ENCODE peak calls at places on chromosomes 3 and 15, in four cellular contexts. One of them, this sample, is unnamed. For H3K4me1 and H3K9me3, the result is how much of the 10 kb centered on the place peaks cover.

GRCh38 chr3:97848779-97849178 is 27.0 kb downstream of the CRYBG3 start:
- DNase-seq in adrenal gland: no peak
- DNase-seq in tibial artery: no peak
- DNase-seq in stomach: no peak
- DNase-seq in this sample: no peak

GRCh38 chr3:11391172-11391879 is 119.1 kb downstream of the ATG7 start:
- DNase-seq in adrenal gland: no peak
- DNase-seq in tibial artery: no peak
- DNase-seq in stomach: no peak
- DNase-seq in this sample: no peak

GRCh38 chr15:73323374-73323955 is 45.3 kb downstream of the HCN4 start:
- DNase-seq in adrenal gland: no peak
- DNase-seq in tibial artery: peak
- DNase-seq in stomach: no peak
- DNase-seq in this sample: no peak

GRCh38 chr3:63662011-63662410 is 9.5 kb downstream of the SNTN start:
- DNase-seq in adrenal gland: no peak
- DNase-seq in tibial artery: no peak
- DNase-seq in stomach: no peak
- DNase-seq in this sample: no peak

GRCh38 chr15:31955734-31956133 is 74.6 kb upstream of the CHRNA7 start:
- DNase-seq in adrenal gland: no peak
- DNase-seq in tibial artery: no peak
- DNase-seq in stomach: no peak
- DNase-seq in this sample: no peak

GRCh38 chr15:87355946-87356345 is 900.6 kb downstream of the NTRK3 start:
- DNase-seq in adrenal gland: no peak
- DNase-seq in tibial artery: no peak
- DNase-seq in stomach: no peak
- DNase-seq in this sample: no peak

GRCh38 chr3:15876669-15877068 is 78.9 kb upstream of the ANKRD28 start:
- DNase-seq in adrenal gland: no peak
- DNase-seq in tibial artery: no peak
- DNase-seq in stomach: no peak
- DNase-seq in this sample: no peak

GRCh38 chr15:43370975-43371974 is at the start of the genes TUBGCP4 and ZSCAN29:
- DNase-seq in adrenal gland: peak
- DNase-seq in tibial artery: peak
- DNase-seq in stomach: peak
- DNase-seq in this sample: peak

GRCh38 chr15:35713733-35714132 is 167.8 kb upstream of the DPH6 start:
- DNase-seq in adrenal gland: no peak
- DNase-seq in tibial artery: no peak
- DNase-seq in stomach: no peak
- DNase-seq in this sample: no peak

GRCh38 chr3:166420071-166420470 is 582.8 kb upstream of the BCHE start:
- DNase-seq in adrenal gland: no peak
- DNase-seq in tibial artery: no peak
- DNase-seq in stomach: no peak
- DNase-seq in this sample: no peak

GRCh38 chr3:126798521-126798920 is 94.5 kb downstream of the CHCHD6 start:
- DNase-seq in adrenal gland: no peak
- DNase-seq in tibial artery: no peak
- DNase-seq in stomach: no peak
- DNase-seq in this sample: no peak

GRCh38 chr3:130829575-130829947 is 64.3 kb upstream of the ATP2C1 start:
- DNase-seq in adrenal gland: no peak
- DNase-seq in tibial artery: no peak
- DNase-seq in stomach: no peak
- DNase-seq in this sample: no peak

GRCh38 chr3:13495921-13496723 is 16.0 kb downstream of the HDAC11 start:
- DNase-seq in adrenal gland: peak
- DNase-seq in tibial artery: peak
- DNase-seq in stomach: peak
- DNase-seq in this sample: peak

GRCh38 chr3:134392336-134392983 is 18.2 kb upstream of the AMOTL2 start:
- DNase-seq in adrenal gland: peak
- DNase-seq in tibial artery: peak
- DNase-seq in stomach: no peak
- DNase-seq in this sample: no peak

GRCh38 chr15:48866141-48866563 is 11.8 kb upstream of the EID1 start:
- DNase-seq in adrenal gland: no peak
- DNase-seq in tibial artery: no peak
- DNase-seq in stomach: no peak
- DNase-seq in this sample: no peak

GRCh38 chr3:33032937-33033336 is 64.0 kb downstream of the GLB1 start:
- DNase-seq in adrenal gland: no peak
- DNase-seq in tibial artery: no peak
- DNase-seq in stomach: no peak
- DNase-seq in this sample: no peak

GRCh38 chr15:94701281-94701985 is 470.1 kb downstream of the MCTP2 start:
- DNase-seq in adrenal gland: no peak
- DNase-seq in tibial artery: no peak
- DNase-seq in stomach: no peak
- DNase-seq in this sample: no peak

GRCh38 chr15:74460298-74460697 is 662 bp downstream of the UBL7 start:
- DNase-seq in adrenal gland: no peak
- DNase-seq in tibial artery: no peak
- DNase-seq in stomach: no peak
- DNase-seq in this sample: no peak

GRCh38 chr3:187878776-187879524 is 133.7 kb upstream of the BCL6 start:
- DNase-seq in adrenal gland: no peak
- DNase-seq in tibial artery: no peak
- DNase-seq in stomach: no peak
- DNase-seq in this sample: no peak
- H3K27ac ChIP-seq in adrenal gland: no peak
- H3K27ac ChIP-seq in tibial artery: no peak
- H3K27ac ChIP-seq in stomach: no peak
- H3K27ac ChIP-seq in this sample: no peak

DNA sequence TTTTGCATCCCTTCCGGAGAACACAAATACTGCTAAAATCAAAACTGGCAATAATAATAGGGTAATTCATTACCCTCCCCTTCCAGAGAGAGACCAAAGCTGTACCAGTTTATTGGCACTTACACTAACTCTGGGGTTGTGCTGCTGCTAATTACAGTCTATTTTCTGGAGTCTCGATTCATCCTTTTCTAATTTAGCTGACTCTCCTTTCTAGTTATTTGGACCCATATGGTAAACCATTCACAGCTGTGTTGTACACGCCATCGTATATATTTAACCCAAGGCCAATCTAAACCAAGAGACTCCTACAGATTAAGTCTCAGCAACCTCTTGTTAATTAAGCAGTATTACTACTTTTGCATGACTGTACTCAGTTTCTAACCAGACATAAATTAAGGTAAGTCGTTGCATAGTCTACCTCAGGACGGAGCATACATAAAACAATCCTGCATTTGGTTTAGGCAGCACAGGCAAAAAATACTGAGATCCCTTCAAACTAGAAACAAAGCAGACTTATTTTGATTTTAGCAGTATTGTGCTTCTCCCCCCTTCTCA is 22.5 kb downstream of the ANXA2 start:
- DNase-seq in adrenal gland: no peak
- DNase-seq in tibial artery: no peak
- DNase-seq in stomach: no peak
- DNase-seq in this sample: no peak
- H3K4me1 ChIP-seq in adrenal gland: half or more
- H3K4me1 ChIP-seq in tibial artery: half or more
- H3K4me1 ChIP-seq in stomach: half or more
- H3K4me1 ChIP-seq in this sample: under half

DNA sequence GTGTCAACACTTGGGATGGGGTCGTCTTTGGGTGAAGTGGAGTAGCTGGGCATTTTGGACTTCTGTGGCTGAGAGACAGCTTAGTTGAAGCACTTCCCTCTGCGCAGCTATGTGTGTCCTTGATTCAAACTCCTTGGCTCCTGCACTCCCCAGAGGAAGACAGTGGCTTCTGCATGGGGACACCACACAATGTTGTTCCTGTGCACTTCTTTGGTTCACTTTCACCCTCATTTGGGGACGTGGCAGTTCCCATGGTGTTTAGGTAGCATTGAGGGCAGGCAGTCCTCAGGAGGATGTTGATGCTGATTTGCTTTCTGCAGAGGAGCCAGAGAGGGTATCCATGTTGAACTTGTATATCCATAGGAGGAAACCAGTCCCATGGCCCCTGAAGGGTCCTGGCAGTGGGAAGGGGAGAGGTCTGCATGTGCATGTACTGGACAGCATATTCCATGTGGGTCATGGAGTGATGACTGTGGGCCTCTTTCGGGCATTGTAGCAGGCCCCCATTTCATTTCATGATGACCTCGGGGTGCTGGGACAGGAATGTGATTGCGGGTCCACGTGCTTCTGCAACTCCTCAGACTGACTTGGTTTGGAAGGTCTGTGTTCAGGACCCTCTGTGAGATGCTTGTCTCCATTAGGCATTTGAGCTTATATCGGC is 135.4 kb downstream of the SNRPN start:
- DNase-seq in adrenal gland: peak
- DNase-seq in tibial artery: no peak
- DNase-seq in stomach: no peak
- DNase-seq in this sample: no peak
- H3K9me3 ChIP-seq in adrenal gland: under half
- H3K9me3 ChIP-seq in tibial artery: under half
- H3K9me3 ChIP-seq in stomach: half or more
- H3K9me3 ChIP-seq in this sample: under half

DNA sequence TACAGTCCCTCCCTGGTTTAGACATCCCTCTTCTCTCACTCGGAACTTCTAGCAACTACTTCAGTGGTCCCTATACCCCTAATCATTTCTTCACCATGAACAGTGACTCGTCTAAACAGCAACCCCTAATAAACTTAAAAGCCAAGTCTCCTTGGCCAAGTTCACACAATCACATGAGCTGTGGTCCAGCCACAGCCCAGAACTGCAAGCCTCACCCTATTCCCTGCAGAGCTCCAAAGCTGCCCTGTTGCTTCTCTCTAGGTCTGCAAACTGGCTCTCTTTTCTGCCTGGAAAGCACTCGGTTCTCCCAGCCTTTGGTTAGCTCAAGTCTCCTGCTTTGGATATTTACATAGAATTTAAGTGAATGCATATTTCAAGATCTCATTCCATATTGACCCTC is 107.1 kb downstream of the TOP2B start:
- DNase-seq in adrenal gland: no peak
- DNase-seq in tibial artery: no peak
- DNase-seq in stomach: no peak
- DNase-seq in this sample: no peak
- H3K27ac ChIP-seq in adrenal gland: no peak
- H3K27ac ChIP-seq in tibial artery: peak
- H3K27ac ChIP-seq in stomach: no peak
- H3K27ac ChIP-seq in this sample: no peak

GRCh38 chr3:4740397-4741105 is 238.7 kb upstream of the BHLHE40 start:
- DNase-seq in adrenal gland: peak
- DNase-seq in tibial artery: no peak
- DNase-seq in stomach: no peak
- DNase-seq in this sample: no peak

GRCh38 chr3:4742359-4742758 is 236.9 kb upstream of the BHLHE40 start:
- DNase-seq in adrenal gland: peak
- DNase-seq in tibial artery: no peak
- DNase-seq in stomach: no peak
- DNase-seq in this sample: no peak

GRCh38 chr3:4739289-4740236 is 239.7 kb upstream of the BHLHE40 start:
- DNase-seq in adrenal gland: peak
- DNase-seq in tibial artery: no peak
- DNase-seq in stomach: no peak
- DNase-seq in this sample: no peak

GRCh38 chr3:4741404-4742307 is 237.6 kb upstream of the BHLHE40 start:
- DNase-seq in adrenal gland: peak
- DNase-seq in tibial artery: peak
- DNase-seq in stomach: peak
- DNase-seq in this sample: no peak

GRCh38 chr3:4741106-4741403 is 238.2 kb upstream of the BHLHE40 start:
- DNase-seq in adrenal gland: no peak
- DNase-seq in tibial artery: no peak
- DNase-seq in stomach: no peak
- DNase-seq in this sample: no peak
- H3K4me1 ChIP-seq in adrenal gland: under half
- H3K4me1 ChIP-seq in tibial artery: under half
- H3K4me1 ChIP-seq in stomach: under half
- H3K4me1 ChIP-seq in this sample: under half

DNA sequence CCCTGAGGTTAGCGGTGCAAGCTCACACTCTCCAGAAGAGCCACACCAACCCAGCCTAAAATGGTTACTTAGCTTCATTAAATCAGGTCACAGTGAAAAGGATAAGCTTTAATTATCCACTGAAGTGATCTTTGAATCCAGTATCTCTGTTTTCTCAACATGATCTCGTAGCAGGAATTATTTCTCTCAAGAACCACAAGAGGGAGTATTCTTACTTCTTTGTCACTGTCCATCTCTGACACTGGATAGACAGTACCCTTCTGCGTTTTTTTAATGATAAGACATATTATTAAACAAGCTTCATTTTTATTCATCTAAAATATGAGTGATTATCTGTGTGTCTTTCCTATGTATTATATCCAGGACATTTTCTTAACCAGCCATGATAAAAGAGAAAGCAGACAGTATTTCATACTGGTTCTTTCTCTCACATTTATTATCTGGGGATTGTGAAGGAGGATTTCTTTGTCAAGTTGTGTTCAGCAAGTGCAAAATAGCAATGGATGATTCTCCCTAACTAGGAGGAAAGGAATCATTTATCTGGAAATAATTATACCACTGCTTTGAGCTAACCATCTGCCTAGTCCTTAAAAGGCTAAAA is 105.4 kb upstream of the CCDC54 start:
- DNase-seq in adrenal gland: no peak
- DNase-seq in tibial artery: no peak
- DNase-seq in stomach: no peak
- DNase-seq in this sample: no peak
- H3K9me3 ChIP-seq in adrenal gland: under half
- H3K9me3 ChIP-seq in tibial artery: under half
- H3K9me3 ChIP-seq in stomach: under half
- H3K9me3 ChIP-seq in this sample: under half

GRCh38 chr3:194672876-194673275 is 885 bp upstream of the LSG1 start:
- DNase-seq in adrenal gland: no peak
- DNase-seq in tibial artery: no peak
- DNase-seq in stomach: no peak
- DNase-seq in this sample: no peak
- H3K27ac ChIP-seq in adrenal gland: peak
- H3K27ac ChIP-seq in tibial artery: peak
- H3K27ac ChIP-seq in stomach: peak
- H3K27ac ChIP-seq in this sample: peak

GRCh38 chr15:57218826-57219576 is 157.3 kb upstream of the CGNL1 start:
- DNase-seq in adrenal gland: no peak
- DNase-seq in tibial artery: no peak
- DNase-seq in stomach: no peak
- DNase-seq in this sample: no peak
- H3K4me1 ChIP-seq in adrenal gland: half or more
- H3K4me1 ChIP-seq in tibial artery: half or more
- H3K4me1 ChIP-seq in stomach: under half
- H3K4me1 ChIP-seq in this sample: under half